ENCODE peak calls at places on chromosome 22, in six cellular contexts. One of them, this sample, is unnamed.

GRCh38 chr22:27474711-27475547 is 326.6 kb downstream of the MN1 start:
- DNase-seq in Caco-2: peak
- DNase-seq in left lung: no peak
- DNase-seq in cardiac fibroblast: peak
- DNase-seq in neural progenitor cell: no peak
- DNase-seq in HL-60: no peak
- DNase-seq in this sample: no peak

GRCh38 chr22:19879996-19880785 is 25.5 kb upstream of the GNB1L start:
- DNase-seq in neural progenitor cell: no peak
- DNase-seq in Caco-2: peak
- DNase-seq in left lung: peak
- DNase-seq in cardiac fibroblast: no peak
- DNase-seq in HL-60: no peak
- DNase-seq in this sample: peak

GRCh38 chr22:19674129-19674928 is 40.0 kb upstream of the SEPTIN5 start:
- DNase-seq in cardiac fibroblast: no peak
- DNase-seq in left lung: no peak
- DNase-seq in HL-60: no peak
- DNase-seq in neural progenitor cell: no peak
- DNase-seq in Caco-2: no peak
- DNase-seq in this sample: no peak

GRCh38 chr22:20591660-20592310 is 84.4 kb downstream of the MED15 start:
- DNase-seq in Caco-2: peak
- DNase-seq in left lung: peak
- DNase-seq in cardiac fibroblast: no peak
- DNase-seq in HL-60: no peak
- DNase-seq in neural progenitor cell: peak
- DNase-seq in this sample: no peak

GRCh38 chr22:42075277-42075676 is 1.2 kb downstream of the PHETA2 start:
- DNase-seq in neural progenitor cell: no peak
- DNase-seq in Caco-2: no peak
- DNase-seq in left lung: no peak
- DNase-seq in cardiac fibroblast: no peak
- DNase-seq in HL-60: no peak
- DNase-seq in this sample: no peak

GRCh38 chr22:30025187-30025586 is 55.1 kb upstream of the HORMAD2 start:
- DNase-seq in Caco-2: no peak
- DNase-seq in left lung: no peak
- DNase-seq in neural progenitor cell: no peak
- DNase-seq in cardiac fibroblast: no peak
- DNase-seq in HL-60: no peak
- DNase-seq in this sample: no peak

GRCh38 chr22:19429950-19430889 is 1.3 kb downstream of the HIRA start:
- DNase-seq in Caco-2: no peak
- DNase-seq in left lung: no peak
- DNase-seq in cardiac fibroblast: peak
- DNase-seq in neural progenitor cell: peak
- DNase-seq in HL-60: peak
- DNase-seq in this sample: peak

GRCh38 chr22:17083811-17084540 is 824 bp upstream of the IL17RA start:
- DNase-seq in cardiac fibroblast: no peak
- DNase-seq in Caco-2: no peak
- DNase-seq in neural progenitor cell: no peak
- DNase-seq in HL-60: no peak
- DNase-seq in left lung: peak
- DNase-seq in this sample: no peak

GRCh38 chr22:17120281-17120680 is 879 bp downstream of the TMEM121B start:
- DNase-seq in neural progenitor cell: peak
- DNase-seq in cardiac fibroblast: peak
- DNase-seq in Caco-2: peak
- DNase-seq in left lung: peak
- DNase-seq in HL-60: no peak
- DNase-seq in this sample: peak

DNA sequence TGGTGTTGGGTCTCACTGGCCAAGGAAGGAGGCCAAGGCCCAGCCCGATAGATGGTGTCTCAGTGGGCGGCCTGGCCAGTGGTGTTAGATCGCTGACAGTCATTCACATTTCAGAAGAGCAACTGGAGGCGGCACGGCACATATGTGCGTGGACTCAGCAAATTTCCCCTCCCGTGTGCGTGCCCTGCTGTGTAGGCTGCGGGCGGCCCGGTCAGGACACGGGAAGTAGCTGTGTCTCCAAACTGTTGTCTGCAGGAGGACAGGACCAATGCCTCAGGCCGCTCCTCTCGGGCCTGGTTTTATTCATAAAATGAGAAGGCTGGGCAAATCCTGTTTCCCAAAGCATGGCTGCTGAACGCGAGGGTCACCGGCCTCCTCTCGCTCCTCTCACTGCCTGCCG is 711.7 kb downstream of the BRD1 start:
- DNase-seq in Caco-2: no peak
- DNase-seq in left lung: no peak
- DNase-seq in HL-60: no peak
- DNase-seq in cardiac fibroblast: no peak
- DNase-seq in neural progenitor cell: no peak
- DNase-seq in this sample: no peak
- TF ChIP-seq CTCF in Caco-2: no peak
- TF ChIP-seq CTCF in left lung: no peak
- TF ChIP-seq CTCF in HL-60: no peak
- TF ChIP-seq CTCF in cardiac fibroblast: no peak
- TF ChIP-seq CTCF in neural progenitor cell: no peak
- TF ChIP-seq CTCF in this sample: no peak

GRCh38 chr22:45731798-45732495 is 60.3 kb downstream of the ATXN10 start:
- DNase-seq in neural progenitor cell: peak
- DNase-seq in Caco-2: no peak
- DNase-seq in left lung: no peak
- DNase-seq in HL-60: no peak
- DNase-seq in cardiac fibroblast: peak
- DNase-seq in this sample: no peak
- TF ChIP-seq CTCF in neural progenitor cell: peak
- TF ChIP-seq CTCF in Caco-2: peak
- TF ChIP-seq CTCF in left lung: peak
- TF ChIP-seq CTCF in HL-60: no peak
- TF ChIP-seq CTCF in cardiac fibroblast: peak
- TF ChIP-seq CTCF in this sample: no peak

GRCh38 chr22:37749831-37750595 is 53.2 kb downstream of the TRIOBP start:
- DNase-seq in Caco-2: no peak
- DNase-seq in neural progenitor cell: no peak
- DNase-seq in cardiac fibroblast: peak
- DNase-seq in HL-60: no peak
- DNase-seq in left lung: no peak
- DNase-seq in this sample: no peak

GRCh38 chr22:37753746-37754145 is 54.0 kb upstream of the GCAT start:
- DNase-seq in left lung: no peak
- DNase-seq in Caco-2: no peak
- DNase-seq in HL-60: no peak
- DNase-seq in cardiac fibroblast: no peak
- DNase-seq in neural progenitor cell: no peak
- DNase-seq in this sample: no peak

GRCh38 chr22:37750596-37751162 is 53.8 kb downstream of the TRIOBP start:
- DNase-seq in neural progenitor cell: no peak
- DNase-seq in cardiac fibroblast: no peak
- DNase-seq in left lung: no peak
- DNase-seq in HL-60: no peak
- DNase-seq in Caco-2: no peak
- DNase-seq in this sample: no peak

GRCh38 chr22:37752189-37753061 is 55.3 kb upstream of the GCAT start:
- DNase-seq in neural progenitor cell: peak
- DNase-seq in HL-60: no peak
- DNase-seq in Caco-2: peak
- DNase-seq in cardiac fibroblast: peak
- DNase-seq in left lung: peak
- DNase-seq in this sample: no peak

GRCh38 chr22:37751449-37752188 is 54.8 kb downstream of the TRIOBP start:
- DNase-seq in cardiac fibroblast: no peak
- DNase-seq in HL-60: no peak
- DNase-seq in neural progenitor cell: no peak
- DNase-seq in Caco-2: no peak
- DNase-seq in left lung: no peak
- DNase-seq in this sample: no peak
- TF ChIP-seq CTCF in cardiac fibroblast: no peak
- TF ChIP-seq CTCF in HL-60: no peak
- TF ChIP-seq CTCF in neural progenitor cell: no peak
- TF ChIP-seq CTCF in Caco-2: no peak
- TF ChIP-seq CTCF in left lung: no peak
- TF ChIP-seq CTCF in this sample: no peak

GRCh38 chr22:50224071-50224470 is 20.8 kb downstream of the TUBGCP6 start:
- DNase-seq in Caco-2: no peak
- DNase-seq in neural progenitor cell: no peak
- DNase-seq in HL-60: no peak
- DNase-seq in cardiac fibroblast: no peak
- DNase-seq in left lung: no peak
- DNase-seq in this sample: no peak

GRCh38 chr22:50226224-50227165 is 18.3 kb downstream of the TUBGCP6 start:
- DNase-seq in neural progenitor cell: no peak
- DNase-seq in left lung: no peak
- DNase-seq in Caco-2: peak
- DNase-seq in cardiac fibroblast: no peak
- DNase-seq in HL-60: no peak
- DNase-seq in this sample: no peak

GRCh38 chr22:50222508-50222907 is 21.7 kb downstream of the SELENOO start:
- DNase-seq in neural progenitor cell: no peak
- DNase-seq in HL-60: no peak
- DNase-seq in Caco-2: peak
- DNase-seq in left lung: no peak
- DNase-seq in cardiac fibroblast: no peak
- DNase-seq in this sample: no peak

GRCh38 chr22:50227588-50228215 is 17.1 kb downstream of the TUBGCP6 start:
- DNase-seq in cardiac fibroblast: no peak
- DNase-seq in HL-60: no peak
- DNase-seq in Caco-2: no peak
- DNase-seq in neural progenitor cell: no peak
- DNase-seq in left lung: no peak
- DNase-seq in this sample: no peak

DNA sequence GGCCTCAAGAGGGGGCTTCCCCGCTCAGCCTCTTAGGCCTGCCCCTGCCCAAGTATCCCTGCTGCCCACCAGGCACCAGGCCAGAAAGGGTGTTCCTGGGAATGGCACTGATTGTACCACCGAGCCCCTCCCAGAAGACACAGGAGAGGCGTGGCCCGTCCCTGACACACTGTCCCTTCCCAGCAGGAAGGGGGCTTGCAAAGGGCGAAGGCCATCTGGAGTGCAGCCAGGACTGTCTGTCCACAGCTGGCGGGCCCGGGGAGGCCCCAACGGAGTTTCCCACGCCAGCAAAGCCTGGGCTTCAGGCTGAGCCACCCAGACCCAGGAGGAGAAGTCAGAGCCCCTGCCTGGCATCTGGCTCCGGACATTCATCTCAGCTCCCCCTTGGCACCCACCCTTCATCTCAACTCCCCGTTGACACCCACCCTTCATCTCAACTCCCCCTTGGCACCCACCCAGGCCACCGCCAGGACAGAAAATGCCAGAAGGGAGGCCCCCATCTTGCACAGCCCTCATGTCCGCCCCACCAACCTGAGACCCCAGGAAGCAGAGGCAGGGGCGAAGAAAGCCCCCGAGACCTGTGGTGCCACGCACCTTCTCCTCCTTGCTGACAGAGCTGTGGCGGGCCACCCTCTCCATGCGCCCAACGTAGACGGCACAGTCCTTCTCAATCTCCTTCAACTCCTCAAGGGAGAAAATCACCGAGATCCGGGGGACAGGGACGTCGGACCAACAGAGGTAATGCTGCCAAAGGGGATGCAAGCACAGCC is 19.4 kb downstream of the TUBGCP6 start:
- DNase-seq in neural progenitor cell: no peak
- DNase-seq in left lung: no peak
- DNase-seq in Caco-2: no peak
- DNase-seq in HL-60: no peak
- DNase-seq in cardiac fibroblast: no peak
- DNase-seq in this sample: no peak
- TF ChIP-seq CTCF in neural progenitor cell: no peak
- TF ChIP-seq CTCF in left lung: no peak
- TF ChIP-seq CTCF in Caco-2: no peak
- TF ChIP-seq CTCF in HL-60: no peak
- TF ChIP-seq CTCF in cardiac fibroblast: no peak
- TF ChIP-seq CTCF in this sample: no peak

DNA sequence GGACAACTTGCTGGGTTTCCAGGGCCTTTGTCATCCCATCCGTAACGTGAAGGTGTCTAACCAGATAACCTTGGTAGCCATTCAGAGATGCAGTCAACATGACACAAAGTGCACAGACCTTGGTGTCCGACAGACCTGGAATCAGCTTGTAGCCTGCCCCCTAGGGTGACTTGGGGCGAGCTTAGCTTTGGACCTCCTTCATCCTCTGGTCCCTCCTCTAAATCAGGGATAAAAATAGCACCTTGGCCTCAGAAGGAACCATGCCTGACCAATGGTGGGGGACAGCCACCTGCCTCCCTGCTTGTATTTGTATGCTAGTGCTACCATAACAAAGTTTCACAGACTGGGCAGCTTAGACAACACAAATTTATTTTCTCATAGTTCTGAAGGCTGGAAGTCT is 3.7 kb downstream of the SNRPD3 start:
- DNase-seq in left lung: no peak
- DNase-seq in neural progenitor cell: no peak
- DNase-seq in cardiac fibroblast: no peak
- DNase-seq in HL-60: no peak
- DNase-seq in Caco-2: no peak
- DNase-seq in this sample: no peak
- TF ChIP-seq CTCF in left lung: no peak
- TF ChIP-seq CTCF in neural progenitor cell: no peak
- TF ChIP-seq CTCF in cardiac fibroblast: no peak
- TF ChIP-seq CTCF in HL-60: no peak
- TF ChIP-seq CTCF in Caco-2: no peak
- TF ChIP-seq CTCF in this sample: no peak

DNA sequence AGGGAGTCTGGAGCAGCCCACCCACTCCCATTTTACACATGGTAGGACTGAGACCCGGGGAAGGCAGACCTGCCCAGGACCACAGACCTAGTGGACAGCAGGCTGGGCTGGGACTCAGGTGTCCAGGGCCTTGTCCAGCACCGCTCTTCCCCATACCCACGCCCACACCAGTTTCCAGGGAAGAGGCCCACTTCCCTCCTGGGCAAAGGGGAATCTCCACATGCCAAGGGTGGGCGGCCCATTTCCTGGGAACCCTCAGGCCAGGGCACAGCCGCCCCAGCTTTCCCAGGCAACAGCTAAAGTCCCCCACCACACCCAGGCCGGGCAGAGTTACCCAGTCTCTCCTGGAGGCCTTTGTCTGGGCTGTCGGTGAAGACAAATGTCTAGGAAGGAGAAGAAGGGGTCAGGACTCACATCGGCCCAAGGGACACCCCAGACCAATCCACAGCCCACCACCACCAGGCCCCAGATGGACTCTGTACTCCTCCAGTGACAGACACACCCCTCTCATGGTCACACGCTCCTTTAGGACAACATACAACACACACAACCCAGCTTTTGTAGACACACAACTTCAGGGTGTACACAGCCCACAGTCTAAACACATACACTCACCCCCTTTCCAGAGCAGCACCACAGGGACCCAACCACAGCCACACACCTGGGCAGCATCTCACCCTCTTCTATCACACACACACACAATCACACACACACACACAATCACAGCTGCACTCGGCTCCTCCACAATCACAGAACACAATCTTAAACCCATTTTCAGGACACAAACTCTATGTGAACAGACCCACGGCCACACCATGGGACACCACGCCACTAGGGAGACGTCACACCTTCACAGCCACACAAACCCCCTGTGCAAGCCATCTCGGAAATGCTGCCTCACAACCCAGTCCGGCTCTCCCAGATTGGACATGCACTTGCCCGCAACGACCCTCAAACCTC is 5.5 kb downstream of the MFNG start:
- DNase-seq in neural progenitor cell: no peak
- DNase-seq in Caco-2: no peak
- DNase-seq in cardiac fibroblast: no peak
- DNase-seq in left lung: no peak
- DNase-seq in HL-60: no peak
- DNase-seq in this sample: no peak
- TF ChIP-seq CTCF in neural progenitor cell: no peak
- TF ChIP-seq CTCF in Caco-2: no peak
- TF ChIP-seq CTCF in cardiac fibroblast: no peak
- TF ChIP-seq CTCF in left lung: no peak
- TF ChIP-seq CTCF in HL-60: no peak
- TF ChIP-seq CTCF in this sample: no peak